ENCODE peak calls at places on chromosomes 16 and 17, in ten cellular contexts. T is uterus, H is fibroblast of lung, O is stomach, J is gastrocnemius medialis, W is heart left ventricle, A is sigmoid colon, R is esophagus squamous epithelium, G is tibial nerve, C is PC-3. S is an unnamed sample.

GRCh38 chr17:77952368-77952767 is 6.1 kb upstream of the TNRC6C start:
- DNase-seq in T (no peak), J (no peak), A (no peak), C (no peak), W (no peak), O (no peak), R (no peak), G (no peak), H (no peak), S (no peak)

GRCh38 chr16:89764711-89765201 is 43.4 kb downstream of the ZNF276 start:
- DNase-seq in T (no peak), H (no peak), J (peak; percentile 31), G (peak; percentile 21), W (peak; percentile 39), A (no peak), O (peak; percentile 86), C (no peak), R (peak; percentile 20), S (no peak)

GRCh38 chr17:40348562-40349476 is 15.7 kb downstream of the GJD3 start:
- DNase-seq in C (no peak), W (peak; percentile 83), R (no peak), G (no peak), T (no peak), O (peak; percentile 87), J (peak; percentile 82), H (peak; percentile 38), A (peak; percentile 91), S (no peak)

GRCh38 chr17:68355093-68355492 is 63.8 kb downstream of the ARSG start:
- DNase-seq in T (no peak), A (no peak), W (no peak), O (no peak), C (peak; percentile 53), R (no peak), J (no peak), H (peak; percentile 70), G (no peak), S (no peak)

GRCh38 chr16:79598341-79599181 is 2.0 kb downstream of the MAF start:
- DNase-seq in R (no peak), W (peak; percentile 74), H (peak; percentile 65), T (peak; percentile 64), A (peak; percentile 83), C (no peak), O (peak; percentile 62), J (peak; percentile 82), G (peak; percentile 44), S (no peak)

GRCh38 chr17:8476741-8477140 is 41.1 kb downstream of the NDEL1 start:
- DNase-seq in H (no peak), T (no peak), J (no peak), R (no peak), W (no peak), A (no peak), O (no peak), C (no peak), G (no peak), S (no peak)

GRCh38 chr17:12114686-12115418 is 94.2 kb downstream of the MAP2K4 start:
- DNase-seq in C (peak; percentile 34), W (no peak), G (no peak), O (no peak), R (no peak), H (no peak), T (no peak), J (no peak), A (no peak), S (no peak)

GRCh38 chr17:17911003-17911613 is 61.1 kb downstream of the TOM1L2 start:
- DNase-seq in G (no peak), C (no peak), W (no peak), H (no peak), T (no peak), J (peak; percentile 60), A (peak; percentile 33), O (no peak), R (no peak), S (no peak)

GRCh38 chr16:4646773-4647660 is 22.4 kb downstream of the MGRN1 start:
- DNase-seq in G (no peak), O (no peak), W (no peak), R (no peak), A (no peak), H (no peak), J (no peak), C (no peak), T (no peak), S (no peak)

GRCh38 chr16:86519007-86519648 is 8.8 kb downstream of the FOXF1 start:
- DNase-seq in O (no peak), C (no peak), W (no peak), T (no peak), A (peak; percentile 85), R (no peak), G (no peak), J (no peak), H (no peak), S (no peak)

GRCh38 chr16:86517652-86518258 is 7.4 kb downstream of the FOXF1 start:
- DNase-seq in R (no peak), C (peak; percentile 44), G (peak; percentile 49), O (peak; percentile 46), A (peak; percentile 96), J (peak; percentile 36), T (peak; percentile 44), H (peak; percentile 69), W (peak; percentile 54), S (no peak)

GRCh38 chr16:86520317-86521210 is 10.2 kb downstream of the FOXF1 start:
- DNase-seq in C (no peak), O (no peak), R (no peak), T (no peak), W (no peak), H (no peak), A (peak; percentile 74), G (no peak), J (no peak), S (no peak)

GRCh38 chr16:86521236-86522197 is 11.2 kb downstream of the FOXF1 start:
- DNase-seq in R (no peak), G (no peak), A (peak; percentile 69), O (no peak), W (no peak), T (no peak), J (no peak), C (no peak), H (no peak), S (no peak)

DNA sequence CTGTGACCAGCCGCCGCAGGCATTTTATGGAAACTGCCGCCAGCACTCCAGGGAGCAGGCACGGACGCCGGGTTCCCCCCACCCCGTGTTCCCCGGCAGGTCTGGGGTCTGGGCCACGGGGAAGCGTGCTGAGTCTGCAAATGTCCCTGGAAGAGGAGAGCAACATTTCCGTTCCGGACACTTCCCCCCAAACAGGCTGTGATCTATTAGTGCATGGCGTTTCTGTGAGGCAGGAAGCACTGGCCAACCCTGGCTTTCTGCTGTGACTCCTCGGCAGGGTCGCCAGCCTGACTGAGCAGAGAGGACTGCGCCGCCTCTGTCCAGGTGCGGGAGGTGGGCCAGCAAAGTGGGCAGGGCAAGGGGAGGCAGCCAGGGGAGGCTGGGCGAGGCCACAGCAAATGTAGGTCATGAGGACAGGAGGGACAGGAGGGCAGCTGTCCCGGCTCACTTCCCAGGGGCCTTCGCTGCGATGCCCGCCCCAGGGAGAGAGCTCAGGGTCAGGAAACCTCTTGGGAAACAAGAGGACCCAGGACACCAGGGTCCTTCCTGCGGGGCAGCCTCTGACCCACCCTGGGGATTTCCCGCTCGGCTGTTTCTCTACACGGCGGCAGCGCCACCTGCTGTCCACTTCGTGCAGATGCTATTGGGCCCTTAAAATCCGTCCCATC is 9.5 kb downstream of the FOXF1 start:
- DNase-seq in W (peak; percentile 48), O (peak; percentile 59), C (peak; percentile 65), H (peak; percentile 40), T (peak; percentile 54), G (no peak), A (peak; percentile 89), J (no peak), R (no peak), S (no peak)
- TF ChIP-seq CTCF in W (peak; percentile 88), O (peak; percentile 86), C (peak; percentile 80), H (peak; percentile 93), T (peak; percentile 86), G (peak; percentile 89), A (peak; percentile 89), J (peak; percentile 69), R (peak; percentile 79), S (peak; percentile 85)

DNA sequence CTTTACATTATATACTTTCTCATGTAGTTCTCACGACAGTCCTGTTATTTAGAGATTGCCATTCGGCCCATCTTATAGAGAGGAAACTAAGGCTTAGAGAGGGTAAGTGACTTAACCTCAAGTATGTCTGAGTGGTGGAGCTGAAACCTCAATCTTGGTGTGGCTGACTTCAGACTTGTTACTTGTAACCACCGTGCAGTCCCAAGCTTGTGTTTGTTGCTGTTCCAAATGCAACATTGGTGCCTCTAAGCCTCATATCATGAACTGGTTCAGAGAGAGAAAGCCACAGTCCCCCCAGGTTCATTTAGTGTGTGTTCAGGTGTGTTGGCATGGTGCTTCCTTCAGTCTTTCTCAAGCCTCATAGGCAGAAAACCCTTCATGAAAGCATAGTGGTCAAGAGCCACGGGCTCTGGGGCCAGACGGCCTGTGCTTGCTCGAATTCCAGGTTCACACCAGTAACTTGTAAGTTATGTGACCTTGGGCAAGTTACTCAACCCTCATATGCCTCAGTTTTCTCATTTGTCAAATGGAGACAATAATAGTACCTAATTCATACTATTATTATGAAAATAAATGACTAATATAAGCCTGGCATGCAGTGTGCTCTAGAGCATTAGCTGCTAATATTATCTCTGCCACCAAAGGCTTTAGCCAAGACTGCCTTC is 39.9 kb downstream of the CDH1 start:
- DNase-seq in O (no peak), W (no peak), H (peak; percentile 83), R (no peak), G (no peak), A (no peak), T (no peak), J (no peak), C (no peak), S (no peak)
- H3K4me1 ChIP-seq in O (peaks cover 53% of the 10 kb centered on the region), W (no peaks in the 10 kb centered on the region), H (no peaks in the 10 kb centered on the region), R (peaks cover 26% of the 10 kb centered on the region), G (peaks cover 3% of the 10 kb centered on the region), A (no peaks in the 10 kb centered on the region), T (no peaks in the 10 kb centered on the region), J (no peaks in the 10 kb centered on the region), C (peaks cover 21% of the 10 kb centered on the region), S (peaks cover 17% of the 10 kb centered on the region)

DNA sequence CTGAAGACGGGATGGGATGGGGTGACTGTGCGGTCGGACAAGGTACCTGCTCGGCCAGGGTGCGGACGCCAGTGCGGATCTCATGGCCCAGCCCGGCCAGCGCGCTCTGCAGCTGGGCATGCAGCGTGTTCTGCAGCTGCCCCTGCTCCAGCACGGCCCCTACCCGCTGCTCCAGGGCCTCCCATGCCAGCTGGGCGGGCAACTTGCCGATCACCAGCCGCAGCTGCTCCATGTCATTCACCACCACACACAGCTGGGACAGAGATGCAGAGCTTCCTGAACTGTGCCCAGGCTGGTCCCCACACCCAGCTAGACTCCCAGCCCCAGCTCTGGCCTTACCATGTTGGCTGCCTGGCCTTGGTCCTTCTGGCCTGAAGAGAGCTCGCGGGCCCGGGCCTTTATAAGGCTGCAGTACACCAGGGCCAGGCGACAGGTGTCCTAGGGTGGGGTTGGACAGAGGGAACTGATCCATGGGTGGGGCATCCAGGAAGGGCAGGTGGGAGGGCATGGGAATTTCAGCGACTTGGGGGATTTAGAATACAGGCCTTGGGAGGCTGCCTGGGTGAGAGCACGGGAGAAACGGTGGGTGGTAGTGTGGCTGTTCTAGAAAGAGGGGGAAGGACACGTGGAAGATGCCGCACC is 9.8 kb downstream of the UNC13D start:
- DNase-seq in H (no peak), J (peak; percentile 57), G (no peak), O (no peak), W (no peak), C (no peak), R (no peak), A (no peak), T (no peak), S (no peak)
- H3K27ac ChIP-seq in H (no peak overlapping the region), J (no peak overlapping the region), G (no peak overlapping the region), O (no peak overlapping the region), W (no peak overlapping the region), C (no peak overlapping the region), R (no peak overlapping the region), A (no peak overlapping the region), T (no peak overlapping the region), S (no peak overlapping the region)

GRCh38 chr16:11386791-11387546 is 41.7 kb downstream of the RMI2 start:
- DNase-seq in H (no peak), J (no peak), G (no peak), A (no peak), W (peak; percentile 45), O (peak; percentile 57), R (no peak), C (no peak), T (no peak), S (no peak)
- TF ChIP-seq CTCF in H (peak; percentile 58), J (peak; percentile 18), G (peak; percentile 16), A (no peak), W (peak; percentile 18), O (peak; percentile 39), R (no peak), C (no peak), T (no peak), S (peak; percentile 25)